ENCODE peak calls at places on chromosome 1, in seven cellular contexts. B, Y, J, I, U, T and R are unnamed samples.

GRCh38 chr1:119841306-119841705 is 30.0 kb upstream of the REG4 start:
- DNase-seq in B (no peak), Y (no peak), J (no peak), I (no peak), U (no peak), T (no peak), R (no peak)

GRCh38 chr1:14259191-14259757 is 339.2 kb upstream of the KAZN start:
- DNase-seq in B (peak; percentile 87), Y (peak; percentile 83), J (no peak), I (no peak), U (peak; percentile 51), T (peak; percentile 97), R (no peak)

GRCh38 chr1:184222561-184223157 is 164.2 kb upstream of the C1orf21 start:
- DNase-seq in B (peak; percentile 35), Y (peak; percentile 62), J (peak; percentile 29), I (no peak), U (peak; percentile 53), T (peak; percentile 70), R (peak; percentile 68)

GRCh38 chr1:23558140-23558871 is 995 bp downstream of the ID3 start:
- DNase-seq in B (peak; percentile 53), Y (no peak), J (peak; percentile 54), I (no peak), U (peak; percentile 73), T (peak; percentile 72), R (peak; percentile 77)

GRCh38 chr1:8571200-8571984 is 246.0 kb downstream of the RERE start:
- DNase-seq in B (peak; percentile 50), Y (peak; percentile 78), J (no peak), I (no peak), U (peak; percentile 73), T (no peak), R (peak; percentile 9)

GRCh38 chr1:111471538-111471937 is 2.2 kb upstream of the C1orf162 start:
- DNase-seq in B (no peak), Y (no peak), J (no peak), I (no peak), U (no peak), T (no peak), R (no peak)

GRCh38 chr1:217244946-217245345 is 385.9 kb downstream of the GPATCH2 start:
- DNase-seq in B (no peak), Y (peak; percentile 11), J (no peak), I (no peak), U (no peak), T (no peak), R (no peak)

GRCh38 chr1:84171471-84171870 is 27.4 kb downstream of the PRKACB start:
- DNase-seq in B (no peak), Y (no peak), J (no peak), I (no peak), U (no peak), T (no peak), R (no peak)

GRCh38 chr1:208933984-208934525 is 649.5 kb upstream of the CAMK1G start:
- DNase-seq in B (no peak), Y (no peak), J (no peak), I (no peak), U (no peak), T (no peak), R (no peak)

GRCh38 chr1:205924436-205924742 is 18.9 kb downstream of the SLC26A9 start:
- DNase-seq in B (no peak), Y (no peak), J (no peak), I (no peak), U (no peak), T (no peak), R (no peak)
- H3K4me3 ChIP-seq in B (no peak overlapping the region), Y (no peak overlapping the region), J (no peak overlapping the region), I (no peak overlapping the region), U (no peak overlapping the region), T (no peak overlapping the region), R (no peak overlapping the region)

GRCh38 chr1:228399531-228400236 is 7.0 kb downstream of the TRIM11 start:
- DNase-seq in B (no peak), Y (no peak), J (no peak), I (no peak), U (no peak), T (peak; percentile 30), R (no peak)

GRCh38 chr1:228397454-228397786 is 9.2 kb downstream of the TRIM11 start:
- DNase-seq in B (no peak), Y (no peak), J (no peak), I (no peak), U (no peak), T (no peak), R (no peak)

GRCh38 chr1:228400237-228400651 is 6.4 kb downstream of the TRIM11 start:
- DNase-seq in B (no peak), Y (no peak), J (no peak), I (no peak), U (no peak), T (peak; percentile 40), R (no peak)

GRCh38 chr1:228397966-228398365 is 8.7 kb downstream of the TRIM11 start:
- DNase-seq in B (no peak), Y (no peak), J (no peak), I (no peak), U (no peak), T (peak; percentile 22), R (no peak)

DNA sequence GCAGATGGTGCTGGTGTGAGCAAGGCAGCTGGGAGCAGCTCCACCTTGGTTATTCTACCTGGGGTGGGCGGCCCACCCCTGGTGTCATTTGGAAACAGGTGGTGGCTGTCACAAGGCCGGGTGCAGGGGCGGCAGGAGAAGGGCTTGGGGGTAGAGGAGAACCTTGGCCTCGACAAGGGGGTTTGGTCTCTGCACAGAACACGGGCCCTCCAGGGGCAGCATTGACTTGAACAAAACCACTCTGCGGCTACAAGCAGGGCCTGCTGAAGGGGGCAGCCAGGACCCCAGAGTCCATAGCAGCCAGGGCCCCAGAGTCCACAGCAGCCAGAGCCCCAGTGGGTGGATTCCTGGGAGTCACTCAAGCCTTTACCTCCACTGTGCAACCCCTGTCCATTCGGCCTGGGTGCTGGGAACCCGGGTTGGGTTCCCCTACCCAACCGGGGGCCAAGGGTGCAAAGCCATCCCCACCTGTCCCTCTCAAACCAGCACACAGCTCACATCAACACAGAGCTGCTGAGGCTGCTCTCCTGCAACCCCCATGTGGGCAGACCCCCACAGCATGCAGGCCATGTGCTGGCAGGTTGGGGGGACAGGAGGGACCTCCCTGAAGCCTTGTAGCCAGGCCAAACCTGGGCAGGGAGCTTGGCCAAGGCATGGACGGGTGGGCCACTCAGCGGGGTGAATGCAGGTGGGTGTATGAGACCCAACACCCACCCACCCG is 7.7 kb downstream of the TRIM11 start:
- DNase-seq in B (no peak), Y (no peak), J (no peak), I (no peak), U (no peak), T (peak; percentile 54), R (no peak)
- H3K36me3 ChIP-seq in B (no peaks in the 10 kb centered on the region), Y (peaks cover 19% of the 10 kb centered on the region), J (peaks cover 34% of the 10 kb centered on the region), I (peaks cover 53% of the 10 kb centered on the region), U (peaks cover 96% of the 10 kb centered on the region), T (peaks cover 71% of the 10 kb centered on the region), R (peaks cover 27% of the 10 kb centered on the region)

DNA sequence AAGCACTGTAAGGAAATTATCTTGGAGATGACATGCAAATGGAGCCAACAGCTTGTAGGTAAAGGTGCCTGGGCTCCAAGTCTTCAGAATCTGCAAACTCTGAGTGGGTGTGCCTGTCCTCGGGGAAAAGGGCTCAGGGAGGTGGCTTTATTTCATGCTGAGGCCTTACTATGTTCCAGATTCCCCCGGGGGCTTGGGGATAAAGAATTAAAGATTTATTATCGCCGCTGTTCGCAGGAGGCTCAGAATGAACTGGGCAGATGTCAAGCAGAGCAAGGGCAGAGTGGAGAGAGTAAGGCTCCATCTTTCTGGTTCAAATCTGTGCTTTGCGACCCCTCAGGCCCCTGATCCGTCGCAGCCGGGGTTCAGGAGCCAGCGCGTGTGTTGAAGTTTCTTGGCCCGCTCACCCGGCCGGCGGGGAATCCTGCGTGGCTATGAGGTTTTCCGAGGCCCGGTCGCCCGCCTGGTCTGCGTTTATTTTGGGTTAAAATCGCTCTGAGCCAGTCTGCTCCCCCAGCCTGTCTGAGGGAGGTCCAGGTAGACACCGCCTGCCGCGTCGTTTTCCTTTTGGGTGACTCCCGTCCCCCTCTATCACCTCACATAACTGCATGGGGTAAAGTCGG is 19.5 kb downstream of the RHOU start:
- DNase-seq in B (no peak), Y (no peak), J (no peak), I (no peak), U (no peak), T (no peak), R (peak; percentile 31)
- H3K27me3 ChIP-seq in B (no peaks in the 10 kb centered on the region), Y (no peaks in the 10 kb centered on the region), J (peaks cover 23% of the 10 kb centered on the region), I (peaks cover 60% of the 10 kb centered on the region), U (no peaks in the 10 kb centered on the region), T (no peaks in the 10 kb centered on the region), R (peaks cover 7% of the 10 kb centered on the region)

DNA sequence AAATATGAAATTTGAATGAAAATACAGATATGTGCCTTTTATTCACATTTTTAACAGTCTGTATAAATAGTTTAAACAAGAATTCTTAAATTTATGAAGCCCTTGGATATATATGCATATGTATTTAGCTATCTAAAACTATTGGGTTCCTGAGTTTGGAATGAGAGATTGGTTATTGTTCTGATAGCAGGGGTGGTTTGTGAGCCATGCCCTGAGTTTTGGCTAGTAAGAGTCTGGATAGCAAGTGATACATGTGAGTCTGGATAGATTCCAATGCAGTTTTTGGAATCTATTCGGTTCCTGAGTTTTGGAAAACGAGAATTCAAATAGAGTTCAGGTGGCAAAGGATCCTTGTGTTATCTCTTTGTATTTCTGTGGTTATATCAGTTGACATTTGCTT is 2.8 kb downstream of the MAN1A2 start:
- DNase-seq in B (no peak), Y (no peak), J (no peak), I (no peak), U (no peak), T (no peak), R (no peak)
- H3K4me3 ChIP-seq in B (peak overlapping the region; percentile 62), Y (peak overlapping the region; percentile 82), J (no peak overlapping the region), I (no peak overlapping the region), U (peak overlapping the region; percentile 91), T (peak overlapping the region; percentile 79), R (no peak overlapping the region)